ENCODE peak calls at places on chromosome 1, in six cellular contexts. S, B, O, I, K and Z are unnamed samples.

GRCh38 chr1:239274242-239274830 is 112.0 kb upstream of the CHRM3 start:
- DNase-seq in S (no peak), B (no peak), O (no peak), I (no peak), K (no peak), Z (no peak)

GRCh38 chr1:152251391-152251790 is 27.4 kb upstream of the HRNR start:
- DNase-seq in S (no peak), B (no peak), O (no peak), I (no peak), K (no peak), Z (no peak)

GRCh38 chr1:29465755-29466154 is 229.4 kb downstream of the PTPRU start:
- DNase-seq in S (no peak), B (no peak), O (no peak), I (no peak), K (no peak), Z (no peak)

GRCh38 chr1:195173753-195174152 is 1434.5 kb downstream of the KCNT2 start:
- DNase-seq in S (no peak), B (no peak), O (no peak), I (no peak), K (no peak), Z (no peak)

GRCh38 chr1:45943185-45943584 is 139.8 kb downstream of the MAST2 start:
- DNase-seq in S (no peak), B (no peak), O (no peak), I (no peak), K (no peak), Z (no peak)

GRCh38 chr1:229133151-229133550 is 137.8 kb upstream of the RAB4A start:
- DNase-seq in S (no peak), B (no peak), O (no peak), I (no peak), K (no peak), Z (no peak)

GRCh38 chr1:116817582-116818064 is 63.4 kb downstream of the CD2 start:
- DNase-seq in S (peak), B (no peak), O (peak), I (peak), K (peak), Z (peak)

GRCh38 chr1:178161516-178161915 is 67.6 kb downstream of the RASAL2 start:
- DNase-seq in S (no peak), B (no peak), O (no peak), I (no peak), K (no peak), Z (no peak)

GRCh38 chr1:74650561-74650960 is 23.0 kb downstream of the ERICH3 start:
- DNase-seq in S (no peak), B (no peak), O (no peak), I (no peak), K (no peak), Z (no peak)

GRCh38 chr1:21537511-21537931 is 28.3 kb downstream of the ALPL start:
- DNase-seq in S (no peak), B (no peak), O (no peak), I (no peak), K (no peak), Z (no peak)

GRCh38 chr1:233738850-233739249 is 124.9 kb downstream of the KCNK1 start:
- DNase-seq in S (no peak), B (no peak), O (no peak), I (no peak), K (no peak), Z (no peak)